ENCODE peak calls at places on chromosome 12, in six cellular contexts. One of them, this sample, is unnamed.

GRCh38 chr12:52798671-52799497 is 3.0 kb upstream of the KRT3 start:
- DNase-seq in cerebellar cortex: no peak
- DNase-seq in AG10803: peak; percentile 57
- DNase-seq in right atrium auricular region: no peak
- DNase-seq in left ventricle myocardium inferior: no peak
- DNase-seq in stimulated activated CD8-positive, alpha-beta memory T cell treated with anti-CD3 and anti-CD28 coated beads, Interleukin-4, amount 100 ng/mL, for 24 hours: no peak
- DNase-seq in this sample: no peak

GRCh38 chr12:38669530-38669929 is 235.9 kb downstream of the CPNE8 start:
- DNase-seq in cerebellar cortex: no peak
- DNase-seq in left ventricle myocardium inferior: no peak
- DNase-seq in right atrium auricular region: no peak
- DNase-seq in stimulated activated CD8-positive, alpha-beta memory T cell treated with anti-CD3 and anti-CD28 coated beads, Interleukin-4, amount 100 ng/mL, for 24 hours: no peak
- DNase-seq in AG10803: no peak
- DNase-seq in this sample: no peak

GRCh38 chr12:14399871-14400270 is 34.4 kb downstream of the ATF7IP start:
- DNase-seq in right atrium auricular region: no peak
- DNase-seq in AG10803: peak; percentile 38
- DNase-seq in stimulated activated CD8-positive, alpha-beta memory T cell treated with anti-CD3 and anti-CD28 coated beads, Interleukin-4, amount 100 ng/mL, for 24 hours: no peak
- DNase-seq in cerebellar cortex: no peak
- DNase-seq in left ventricle myocardium inferior: no peak
- DNase-seq in this sample: no peak

GRCh38 chr12:2487278-2487677 is 307.5 kb upstream of the FKBP4 start:
- DNase-seq in right atrium auricular region: no peak
- DNase-seq in left ventricle myocardium inferior: no peak
- DNase-seq in stimulated activated CD8-positive, alpha-beta memory T cell treated with anti-CD3 and anti-CD28 coated beads, Interleukin-4, amount 100 ng/mL, for 24 hours: no peak
- DNase-seq in AG10803: no peak
- DNase-seq in cerebellar cortex: no peak
- DNase-seq in this sample: no peak

GRCh38 chr12:65278576-65279386 is at the start of gene MSRB3:
- DNase-seq in cerebellar cortex: peak; percentile 81
- DNase-seq in AG10803: peak; percentile 83
- DNase-seq in stimulated activated CD8-positive, alpha-beta memory T cell treated with anti-CD3 and anti-CD28 coated beads, Interleukin-4, amount 100 ng/mL, for 24 hours: no peak
- DNase-seq in left ventricle myocardium inferior: peak; percentile 82
- DNase-seq in right atrium auricular region: peak; percentile 73
- DNase-seq in this sample: no peak

GRCh38 chr12:20577054-20577453 is 118.1 kb upstream of the SLCO1C1 start:
- DNase-seq in stimulated activated CD8-positive, alpha-beta memory T cell treated with anti-CD3 and anti-CD28 coated beads, Interleukin-4, amount 100 ng/mL, for 24 hours: no peak
- DNase-seq in left ventricle myocardium inferior: no peak
- DNase-seq in cerebellar cortex: no peak
- DNase-seq in AG10803: no peak
- DNase-seq in right atrium auricular region: no peak
- DNase-seq in this sample: no peak

GRCh38 chr12:27940245-27940644 is 32.3 kb downstream of the PTHLH start:
- DNase-seq in right atrium auricular region: no peak
- DNase-seq in left ventricle myocardium inferior: no peak
- DNase-seq in cerebellar cortex: no peak
- DNase-seq in stimulated activated CD8-positive, alpha-beta memory T cell treated with anti-CD3 and anti-CD28 coated beads, Interleukin-4, amount 100 ng/mL, for 24 hours: no peak
- DNase-seq in AG10803: no peak
- DNase-seq in this sample: no peak

GRCh38 chr12:88833641-88834116 is 253.4 kb upstream of the KITLG start:
- DNase-seq in left ventricle myocardium inferior: no peak
- DNase-seq in cerebellar cortex: no peak
- DNase-seq in AG10803: peak; percentile 66
- DNase-seq in stimulated activated CD8-positive, alpha-beta memory T cell treated with anti-CD3 and anti-CD28 coated beads, Interleukin-4, amount 100 ng/mL, for 24 hours: no peak
- DNase-seq in right atrium auricular region: no peak
- DNase-seq in this sample: no peak

GRCh38 chr12:69161835-69162234 is 77.5 kb upstream of the CPSF6 start:
- DNase-seq in right atrium auricular region: peak; percentile 2
- DNase-seq in left ventricle myocardium inferior: no peak
- DNase-seq in AG10803: peak; percentile 13
- DNase-seq in cerebellar cortex: no peak
- DNase-seq in stimulated activated CD8-positive, alpha-beta memory T cell treated with anti-CD3 and anti-CD28 coated beads, Interleukin-4, amount 100 ng/mL, for 24 hours: no peak
- DNase-seq in this sample: no peak

GRCh38 chr12:112112423-112113132 is 4.0 kb upstream of the NAA25 start:
- DNase-seq in cerebellar cortex: no peak
- DNase-seq in right atrium auricular region: no peak
- DNase-seq in stimulated activated CD8-positive, alpha-beta memory T cell treated with anti-CD3 and anti-CD28 coated beads, Interleukin-4, amount 100 ng/mL, for 24 hours: no peak
- DNase-seq in AG10803: no peak
- DNase-seq in left ventricle myocardium inferior: no peak
- DNase-seq in this sample: no peak

GRCh38 chr12:94942663-94943062 is 60.8 kb downstream of the NDUFA12 start:
- DNase-seq in stimulated activated CD8-positive, alpha-beta memory T cell treated with anti-CD3 and anti-CD28 coated beads, Interleukin-4, amount 100 ng/mL, for 24 hours: no peak
- DNase-seq in right atrium auricular region: no peak
- DNase-seq in cerebellar cortex: no peak
- DNase-seq in left ventricle myocardium inferior: no peak
- DNase-seq in AG10803: no peak
- DNase-seq in this sample: no peak

GRCh38 chr12:48924617-48925217 is 575 bp downstream of the FKBP11 start:
- DNase-seq in stimulated activated CD8-positive, alpha-beta memory T cell treated with anti-CD3 and anti-CD28 coated beads, Interleukin-4, amount 100 ng/mL, for 24 hours: peak; percentile 66
- DNase-seq in right atrium auricular region: no peak
- DNase-seq in left ventricle myocardium inferior: peak; percentile 20
- DNase-seq in AG10803: peak; percentile 31
- DNase-seq in cerebellar cortex: no peak
- DNase-seq in this sample: no peak

GRCh38 chr12:106709068-106709511 is 65.4 kb upstream of the RIC8B start:
- DNase-seq in stimulated activated CD8-positive, alpha-beta memory T cell treated with anti-CD3 and anti-CD28 coated beads, Interleukin-4, amount 100 ng/mL, for 24 hours: no peak
- DNase-seq in cerebellar cortex: no peak
- DNase-seq in right atrium auricular region: no peak
- DNase-seq in left ventricle myocardium inferior: no peak
- DNase-seq in AG10803: no peak
- DNase-seq in this sample: no peak

GRCh38 chr12:108563135-108563803 is 873 bp downstream of the ISCU start:
- DNase-seq in left ventricle myocardium inferior: peak; percentile 82
- DNase-seq in right atrium auricular region: peak; percentile 90
- DNase-seq in stimulated activated CD8-positive, alpha-beta memory T cell treated with anti-CD3 and anti-CD28 coated beads, Interleukin-4, amount 100 ng/mL, for 24 hours: peak; percentile 73
- DNase-seq in AG10803: peak; percentile 90
- DNase-seq in cerebellar cortex: peak; percentile 89
- DNase-seq in this sample: peak; percentile 93